ENCODE peak calls at places on chromosomes 11 and 22, in five cellular contexts. G is A549, E is neural progenitor cell, S is astrocyte, P is tibial artery. D is an unnamed sample.

GRCh38 chr11:32435947-32436750 is 810 bp upstream of the WT1 start:
- DNase-seq in G (no peak), E (peak; percentile 47), S (no peak), P (no peak), D (no peak)

GRCh38 chr11:16669799-16670415 is 68.5 kb upstream of the C11orf58 start:
- DNase-seq in G (peak; percentile 9), E (no peak), S (peak; percentile 79), P (no peak), D (no peak)

GRCh38 chr22:42388130-42388797 is 43.9 kb downstream of the NFAM1 start:
- DNase-seq in G (no peak), E (peak; percentile 75), S (peak; percentile 9), P (no peak), D (peak; percentile 42)

GRCh38 chr11:93591247-93591898 is 48.2 kb upstream of the SMCO4 start:
- DNase-seq in G (no peak), E (no peak), S (peak; percentile 79), P (no peak), D (no peak)

GRCh38 chr22:19117111-19117512 is 5.1 kb downstream of the DGCR2 start:
- DNase-seq in G (no peak), E (no peak), S (no peak), P (no peak), D (no peak)

GRCh38 chr11:123249354-123249753 is 54.3 kb upstream of the CLMP start:
- DNase-seq in G (no peak), E (no peak), S (peak; percentile 28), P (no peak), D (no peak)

GRCh38 chr11:6824461-6824860 is 21.0 kb upstream of the OR10A5 start:
- DNase-seq in G (no peak), E (no peak), S (no peak), P (no peak), D (no peak)

GRCh38 chr11:27392715-27393114 is 29.7 kb upstream of the CCDC34 start:
- DNase-seq in G (no peak), E (peak; percentile 72), S (peak; percentile 94), P (no peak), D (peak; percentile 50)

GRCh38 chr22:46096706-46097230 is 53.6 kb upstream of the PPARA start:
- DNase-seq in G (no peak), E (no peak), S (no peak), P (no peak), D (no peak)

GRCh38 chr11:129143335-129143734 is 48.8 kb downstream of the ARHGAP32 start:
- DNase-seq in G (peak; percentile 52), E (no peak), S (peak; percentile 100), P (peak; percentile 83), D (peak; percentile 88)
- H3K4me3 ChIP-seq in G (no peak overlapping the region), E (no peak overlapping the region), S (peak overlapping the region; percentile 0), P (no peak overlapping the region), D (no peak overlapping the region)

GRCh38 chr22:20257474-20258299 is 10.4 kb downstream of the RTN4R start:
- DNase-seq in G (no peak), E (no peak), S (no peak), P (no peak), D (no peak)

GRCh38 chr22:20256562-20257473 is 11.3 kb downstream of the RTN4R start:
- DNase-seq in G (no peak), E (no peak), S (no peak), P (no peak), D (no peak)

GRCh38 chr22:20259336-20259705 is 8.8 kb downstream of the RTN4R start:
- DNase-seq in G (no peak), E (no peak), S (no peak), P (no peak), D (no peak)

GRCh38 chr22:20260071-20260722 is 7.9 kb downstream of the RTN4R start:
- DNase-seq in G (no peak), E (no peak), S (no peak), P (no peak), D (no peak)

GRCh38 chr22:20258584-20259335 is 9.4 kb downstream of the RTN4R start:
- DNase-seq in G (no peak), E (no peak), S (no peak), P (no peak), D (no peak)
- TF ChIP-seq CTCF in G (no peak), E (peak; percentile 48), S (peak; percentile 7), P (no peak), D (no peak)

DNA sequence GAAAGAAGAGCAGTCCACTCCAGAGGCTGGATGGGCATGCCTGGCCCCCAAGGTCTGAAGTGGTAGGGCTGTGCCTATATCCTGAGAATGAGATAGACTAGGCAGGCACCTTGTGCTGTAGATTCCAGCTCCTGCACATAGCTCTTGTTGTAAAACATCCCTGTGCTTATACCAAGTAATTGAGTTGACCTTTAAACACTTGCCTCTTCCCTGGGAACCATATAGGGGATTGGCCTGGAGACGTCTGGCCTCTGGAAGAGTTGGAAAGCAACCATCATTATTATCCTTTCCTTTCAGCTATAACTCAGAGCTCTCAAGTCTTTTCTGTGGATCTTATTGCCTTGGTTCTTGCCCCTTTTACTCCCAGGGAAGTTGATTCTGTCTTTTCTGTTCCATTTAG is 15.1 kb downstream of the LIMK2 start:
- DNase-seq in G (no peak), E (no peak), S (no peak), P (no peak), D (no peak)
- H3K4me1 ChIP-seq in G (no peaks in the 10 kb centered on the region), E (peaks cover 44% of the 10 kb centered on the region), S (no peaks in the 10 kb centered on the region), P (peaks cover 6% of the 10 kb centered on the region), D (peaks cover 27% of the 10 kb centered on the region)

DNA sequence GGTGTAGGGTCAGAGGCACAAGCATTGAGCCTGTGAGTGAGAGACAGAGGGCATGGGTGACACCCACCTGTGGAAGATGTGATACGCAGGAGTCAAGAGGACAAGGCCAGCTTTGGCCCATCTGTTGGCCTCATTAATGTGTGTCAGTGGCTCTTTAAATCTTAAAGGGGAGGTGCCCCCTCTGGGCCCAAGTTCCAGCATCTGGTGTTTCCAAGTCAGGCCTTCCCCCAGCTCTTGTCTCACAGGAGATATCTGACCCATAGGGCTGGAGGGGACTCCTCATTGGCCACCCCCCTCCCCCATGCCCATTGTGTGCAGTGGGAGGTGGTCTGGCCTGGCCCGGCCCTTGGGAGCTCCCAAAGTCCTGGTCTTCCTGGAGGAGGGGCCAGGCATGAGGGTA is 8.9 kb downstream of the KCNK7 start:
- DNase-seq in G (no peak), E (peak; percentile 82), S (no peak), P (no peak), D (no peak)
- H3K4me3 ChIP-seq in G (no peak overlapping the region), E (no peak overlapping the region), S (no peak overlapping the region), P (peak overlapping the region; percentile 15), D (no peak overlapping the region)

GRCh38 chr22:37491559-37492427 is 5.6 kb upstream of the MFNG start:
- DNase-seq in G (no peak), E (no peak), S (no peak), P (no peak), D (no peak)
- TF ChIP-seq CTCF in G (no peak), E (no peak), S (no peak), P (no peak), D (no peak)

GRCh38 chr11:120181446-120181992 is 29.3 kb upstream of the OAF start:
- DNase-seq in G (no peak), E (no peak), S (no peak), P (peak; percentile 39), D (no peak)
- H3K4me1 ChIP-seq in G (no peaks in the 10 kb centered on the region), E (peaks cover 51% of the 10 kb centered on the region), S (peaks cover 12% of the 10 kb centered on the region), P (no peaks in the 10 kb centered on the region), D (peaks cover 18% of the 10 kb centered on the region)